ENCODE peak calls at places on chromosomes 13 and 19, in seven cellular contexts. C, B, R, M, T, S and X are unnamed samples.

GRCh38 chr13:44052843-44053607 is 173.3 kb downstream of the LACC1 start:
- DNase-seq in C (no peak), B (no peak), R (no peak), M (no peak), T (peak), S (no peak), X (no peak)

GRCh38 chr19:49362048-49362925 is at the start of gene TEAD2:
- DNase-seq in C (no peak), B (peak), R (no peak), M (peak), T (no peak), S (no peak), X (no peak)

GRCh38 chr13:110227864-110228643 is 78.9 kb downstream of the COL4A1 start:
- DNase-seq in C (no peak), B (no peak), R (no peak), M (no peak), T (no peak), S (no peak), X (no peak)

GRCh38 chr13:75635101-75635620 is 969 bp upstream of the LMO7 start:
- DNase-seq in C (no peak), B (peak), R (no peak), M (no peak), T (no peak), S (no peak), X (no peak)

GRCh38 chr19:27679905-27680304 is 1533.0 kb downstream of the UQCRFS1 start:
- DNase-seq in C (no peak), B (no peak), R (no peak), M (no peak), T (no peak), S (no peak), X (no peak)

GRCh38 chr13:47426126-47426849 is 529.4 kb upstream of the HTR2A start:
- DNase-seq in C (no peak), B (no peak), R (no peak), M (no peak), T (no peak), S (no peak), X (no peak)

GRCh38 chr13:109156181-109156935 is 526.9 kb downstream of the MYO16 start:
- DNase-seq in C (no peak), B (no peak), R (no peak), M (peak), T (peak), S (no peak), X (peak)

GRCh38 chr13:35953537-35954206 is 177.5 kb downstream of the DCLK1 start:
- DNase-seq in C (no peak), B (peak), R (no peak), M (peak), T (peak), S (peak), X (peak)

GRCh38 chr19:42113641-42114348 is 18.5 kb downstream of the POU2F2 start:
- DNase-seq in C (no peak), B (no peak), R (no peak), M (peak), T (peak), S (no peak), X (peak)